ENCODE peak calls at places on chromosomes 16 and 17, in nine cellular contexts. G is cardiac septum, F is NCI-H2029, J is EH, I is OCI-LY7, X is Karpas-422, Z is cardiac muscle cell, K is glutamatergic neuron, D is globus pallidus. V is an unnamed sample.

GRCh38 chr17:35879748-35880654 is at the start of gene CCL5:
- DNase-seq in D (no peak), G (no peak), I (peak; percentile 14), F (no peak), X (no peak), K (no peak), J (no peak), Z (no peak), V (no peak)

GRCh38 chr17:31489295-31490018 is 98.0 kb downstream of the RAB11FIP4 start:
- DNase-seq in F (no peak), I (no peak), Z (no peak), G (no peak), D (no peak), X (no peak), J (no peak), K (no peak), V (peak; percentile 86)

GRCh38 chr17:64781394-64781793 is 119.3 kb upstream of the SMURF2 start:
- DNase-seq in I (peak; percentile 62), K (no peak), F (no peak), G (peak; percentile 93), D (no peak), Z (peak; percentile 49), X (peak; percentile 82), J (peak; percentile 66), V (peak; percentile 55)

GRCh38 chr17:80647746-80648145 is 103.1 kb downstream of the RPTOR start:
- DNase-seq in Z (no peak), D (no peak), J (peak; percentile 91), I (no peak), K (no peak), G (no peak), F (no peak), X (no peak), V (no peak)

GRCh38 chr17:19569785-19570496 is 36.3 kb downstream of the SLC47A1 start:
- DNase-seq in G (no peak), D (no peak), X (peak; percentile 55), I (peak; percentile 63), F (peak; percentile 13), J (no peak), Z (no peak), K (no peak), V (no peak)

GRCh38 chr16:24689128-24689527 is 40.3 kb upstream of the TNRC6A start:
- DNase-seq in D (peak; percentile 43), I (peak; percentile 20), F (no peak), J (peak; percentile 69), G (peak; percentile 66), X (peak; percentile 62), K (peak; percentile 39), Z (peak; percentile 38), V (peak; percentile 38)

GRCh38 chr17:2427215-2427614 is 26.4 kb upstream of the MNT start:
- DNase-seq in X (no peak), K (no peak), Z (no peak), G (no peak), I (no peak), J (no peak), D (no peak), F (no peak), V (no peak)

GRCh38 chr16:14003119-14003570 is 68.0 kb upstream of the MRTFB start:
- DNase-seq in J (peak; percentile 84), I (peak; percentile 24), K (peak; percentile 69), X (no peak), F (no peak), D (peak; percentile 35), Z (peak; percentile 51), G (peak; percentile 84), V (peak; percentile 69)

GRCh38 chr16:11597737-11598136 is 11.0 kb upstream of the LITAF start:
- DNase-seq in F (no peak), Z (no peak), I (no peak), D (no peak), K (no peak), X (no peak), G (no peak), J (no peak), V (no peak)

GRCh38 chr17:42618442-42619150 is 9.1 kb downstream of the TUBG1 start:
- DNase-seq in I (peak; percentile 50), Z (peak; percentile 69), K (no peak), F (no peak), D (no peak), X (peak; percentile 66), J (peak; percentile 40), G (peak; percentile 76), V (peak; percentile 70)

GRCh38 chr17:68824707-68825106 is 130.5 kb downstream of the ABCA8 start:
- DNase-seq in F (no peak), J (no peak), I (no peak), Z (no peak), D (no peak), G (no peak), K (no peak), X (no peak), V (no peak)

GRCh38 chr16:53549970-53550406 is 47.0 kb upstream of the AKTIP start:
- DNase-seq in K (peak; percentile 51), F (peak; percentile 20), J (peak; percentile 81), Z (peak; percentile 77), D (peak; percentile 66), I (peak; percentile 63), X (peak; percentile 95), G (no peak), V (peak; percentile 47)

GRCh38 chr16:87829123-87829980 is 40.0 kb downstream of the SLC7A5 start:
- DNase-seq in G (no peak), X (no peak), J (no peak), K (no peak), F (no peak), I (no peak), D (no peak), Z (no peak), V (no peak)

GRCh38 chr16:720507-720989 is 398 bp upstream of the ANTKMT start:
- DNase-seq in F (no peak), G (no peak), D (peak; percentile 75), X (peak; percentile 95), Z (peak; percentile 78), I (no peak), J (peak; percentile 86), K (peak; percentile 78), V (peak; percentile 60)

GRCh38 chr17:35841505-35841904 is 27.2 kb downstream of the HEATR9 start:
- DNase-seq in K (no peak), F (no peak), X (no peak), J (peak; percentile 17), G (no peak), Z (no peak), D (no peak), I (no peak), V (no peak)

GRCh38 chr16:17578921-17579876 is 108.4 kb upstream of the XYLT1 start:
- DNase-seq in X (peak; percentile 87), I (peak; percentile 71), D (peak; percentile 49), J (peak; percentile 90), Z (peak; percentile 84), G (no peak), F (peak; percentile 36), K (peak; percentile 65), V (peak; percentile 83)

GRCh38 chr16:69110406-69110805 is 5.0 kb downstream of the HAS3 start:
- DNase-seq in F (no peak), Z (no peak), D (no peak), G (peak; percentile 20), X (no peak), I (no peak), J (no peak), K (no peak), V (no peak)

GRCh38 chr16:19980866-19981265 is 92.8 kb downstream of the GPR139 start:
- DNase-seq in J (no peak), K (peak; percentile 26), G (no peak), Z (peak; percentile 25), D (no peak), I (no peak), F (no peak), X (no peak), V (peak; percentile 41)

GRCh38 chr17:64496786-64497564 is at the start of gene POLG2:
- DNase-seq in F (peak; percentile 76), X (peak; percentile 98), I (peak; percentile 96), D (peak; percentile 86), Z (peak; percentile 96), J (peak; percentile 94), K (peak; percentile 98), G (peak; percentile 97), V (peak; percentile 93)

GRCh38 chr16:19505600-19506303 is 16.1 kb downstream of the GDE1 start:
- DNase-seq in I (no peak), G (no peak), J (peak; percentile 36), K (no peak), X (no peak), F (peak; percentile 88), D (no peak), Z (no peak), V (no peak)

GRCh38 chr17:78236362-78237127 is 5.1 kb downstream of the TMEM235 start:
- DNase-seq in I (no peak), D (no peak), G (no peak), J (no peak), Z (no peak), F (no peak), K (peak; percentile 38), X (no peak), V (no peak)

GRCh38 chr17:35433075-35433894 is 985 bp upstream of the SLFN12 start:
- DNase-seq in K (no peak), F (no peak), J (peak; percentile 99), Z (peak; percentile 65), G (peak; percentile 84), D (peak; percentile 9), X (no peak), I (no peak), V (peak; percentile 79)

GRCh38 chr17:68344701-68345136 is 53.4 kb downstream of the ARSG start:
- DNase-seq in D (no peak), F (no peak), J (peak; percentile 31), K (no peak), X (no peak), I (peak; percentile 53), G (no peak), Z (no peak), V (no peak)

GRCh38 chr16:2473999-2474876 is 689 bp upstream of the TBC1D24 start:
- DNase-seq in D (no peak), G (no peak), F (no peak), Z (peak; percentile 74), I (peak; percentile 79), X (peak; percentile 83), K (peak; percentile 63), J (peak; percentile 52), V (peak; percentile 42)

GRCh38 chr17:58741121-58741625 is 14.5 kb upstream of the PPM1E start:
- DNase-seq in G (no peak), K (no peak), J (peak; percentile 44), Z (no peak), X (no peak), F (no peak), I (no peak), D (no peak), V (no peak)

GRCh38 chr16:73058221-73058615 is 10.3 kb upstream of the ZFHX3 start:
- DNase-seq in K (peak; percentile 33), I (peak; percentile 72), J (peak; percentile 67), Z (peak; percentile 59), G (no peak), D (no peak), F (no peak), X (peak; percentile 71), V (no peak)

GRCh38 chr17:81396722-81397313 is 1.6 kb downstream of the BAHCC1 start:
- DNase-seq in I (no peak), D (no peak), G (no peak), Z (no peak), F (peak; percentile 55), J (peak; percentile 63), K (no peak), X (no peak), V (peak; percentile 76)

GRCh38 chr17:44820631-44821196 is 9.4 kb downstream of the GJC1 start:
- DNase-seq in I (no peak), F (peak; percentile 82), X (no peak), K (no peak), J (peak; percentile 95), D (no peak), G (no peak), Z (no peak), V (no peak)

GRCh38 chr17:34299918-34300600 is 14.5 kb downstream of the CCL11 start:
- DNase-seq in X (no peak), J (peak; percentile 88), D (no peak), Z (no peak), K (no peak), G (no peak), F (no peak), I (no peak), V (no peak)